ENCODE peak calls at places on chromosomes 5 and 9, in nine cellular contexts. One of them, this sample, is unnamed. For H3K4me1, the result is how much of the 10 kb centered on the place peaks cover.

GRCh38 chr9:135036861-135037465 is 50.5 kb upstream of the OLFM1 start:
- DNase-seq in transverse colon: no peak
- DNase-seq in K562: no peak
- DNase-seq in GM23338: no peak
- DNase-seq in HCT116: no peak
- DNase-seq in spleen: peak
- DNase-seq in suprapubic skin: peak
- DNase-seq in H1: peak
- DNase-seq in sigmoid colon: peak
- DNase-seq in this sample: no peak

GRCh38 chr5:15013654-15014463 is 142.3 kb upstream of the ANKH start:
- DNase-seq in HCT116: peak
- DNase-seq in H1: no peak
- DNase-seq in spleen: no peak
- DNase-seq in GM23338: peak
- DNase-seq in suprapubic skin: no peak
- DNase-seq in transverse colon: no peak
- DNase-seq in K562: peak
- DNase-seq in sigmoid colon: no peak
- DNase-seq in this sample: no peak

GRCh38 chr9:34651286-34651685 is 699 bp upstream of the IL11RA start:
- DNase-seq in H1: no peak
- DNase-seq in HCT116: no peak
- DNase-seq in GM23338: no peak
- DNase-seq in K562: no peak
- DNase-seq in spleen: no peak
- DNase-seq in transverse colon: peak
- DNase-seq in sigmoid colon: peak
- DNase-seq in suprapubic skin: no peak
- DNase-seq in this sample: no peak

GRCh38 chr9:122394265-122395242 is 23.7 kb downstream of the PTGS1 start:
- DNase-seq in sigmoid colon: peak
- DNase-seq in transverse colon: peak
- DNase-seq in K562: no peak
- DNase-seq in spleen: no peak
- DNase-seq in GM23338: no peak
- DNase-seq in HCT116: no peak
- DNase-seq in H1: no peak
- DNase-seq in suprapubic skin: no peak
- DNase-seq in this sample: peak

GRCh38 chr5:173055722-173055982 is 500 bp upstream of the CREBRF start:
- DNase-seq in GM23338: no peak
- DNase-seq in K562: no peak
- DNase-seq in suprapubic skin: no peak
- DNase-seq in HCT116: no peak
- DNase-seq in H1: no peak
- DNase-seq in spleen: no peak
- DNase-seq in sigmoid colon: no peak
- DNase-seq in transverse colon: no peak
- DNase-seq in this sample: no peak

GRCh38 chr9:107176701-107177100 is 106.4 kb upstream of the RAD23B start:
- DNase-seq in sigmoid colon: no peak
- DNase-seq in K562: no peak
- DNase-seq in suprapubic skin: no peak
- DNase-seq in transverse colon: no peak
- DNase-seq in spleen: no peak
- DNase-seq in GM23338: peak
- DNase-seq in H1: no peak
- DNase-seq in HCT116: no peak
- DNase-seq in this sample: no peak

GRCh38 chr9:119611564-119611963 is 242.3 kb upstream of the BRINP1 start:
- DNase-seq in K562: no peak
- DNase-seq in HCT116: no peak
- DNase-seq in GM23338: no peak
- DNase-seq in sigmoid colon: no peak
- DNase-seq in suprapubic skin: no peak
- DNase-seq in transverse colon: no peak
- DNase-seq in spleen: no peak
- DNase-seq in H1: no peak
- DNase-seq in this sample: no peak

GRCh38 chr5:58246521-58246944 is 213.4 kb downstream of the PLK2 start:
- DNase-seq in sigmoid colon: no peak
- DNase-seq in GM23338: no peak
- DNase-seq in transverse colon: no peak
- DNase-seq in HCT116: no peak
- DNase-seq in spleen: no peak
- DNase-seq in H1: no peak
- DNase-seq in K562: no peak
- DNase-seq in suprapubic skin: no peak
- DNase-seq in this sample: no peak

GRCh38 chr9:98230354-98230753 is 25.1 kb downstream of the TBC1D2 start:
- DNase-seq in HCT116: no peak
- DNase-seq in GM23338: no peak
- DNase-seq in suprapubic skin: no peak
- DNase-seq in K562: no peak
- DNase-seq in transverse colon: peak
- DNase-seq in spleen: no peak
- DNase-seq in H1: no peak
- DNase-seq in sigmoid colon: peak
- DNase-seq in this sample: no peak

GRCh38 chr9:35510745-35511428 is 21.0 kb downstream of the RUSC2 start:
- DNase-seq in suprapubic skin: no peak
- DNase-seq in spleen: no peak
- DNase-seq in GM23338: no peak
- DNase-seq in H1: no peak
- DNase-seq in HCT116: peak
- DNase-seq in sigmoid colon: peak
- DNase-seq in transverse colon: peak
- DNase-seq in K562: no peak
- DNase-seq in this sample: no peak

GRCh38 chr5:158700231-158700996 is 399.3 kb downstream of the EBF1 start:
- DNase-seq in sigmoid colon: no peak
- DNase-seq in H1: no peak
- DNase-seq in HCT116: no peak
- DNase-seq in GM23338: no peak
- DNase-seq in suprapubic skin: no peak
- DNase-seq in spleen: no peak
- DNase-seq in transverse colon: no peak
- DNase-seq in K562: no peak
- DNase-seq in this sample: no peak

GRCh38 chr9:83569326-83569725 is 31.1 kb upstream of the FRMD3 start:
- DNase-seq in sigmoid colon: no peak
- DNase-seq in H1: no peak
- DNase-seq in K562: no peak
- DNase-seq in GM23338: no peak
- DNase-seq in suprapubic skin: no peak
- DNase-seq in HCT116: no peak
- DNase-seq in transverse colon: no peak
- DNase-seq in spleen: no peak
- DNase-seq in this sample: no peak

GRCh38 chr5:14490309-14490711 is 91.3 kb upstream of the OTULINL start:
- DNase-seq in suprapubic skin: no peak
- DNase-seq in spleen: no peak
- DNase-seq in HCT116: no peak
- DNase-seq in transverse colon: no peak
- DNase-seq in K562: no peak
- DNase-seq in GM23338: no peak
- DNase-seq in sigmoid colon: no peak
- DNase-seq in H1: no peak
- DNase-seq in this sample: no peak

GRCh38 chr5:72847439-72847838 is 31.0 kb downstream of the TNPO1 start:
- DNase-seq in transverse colon: no peak
- DNase-seq in HCT116: no peak
- DNase-seq in suprapubic skin: no peak
- DNase-seq in GM23338: no peak
- DNase-seq in spleen: no peak
- DNase-seq in H1: no peak
- DNase-seq in sigmoid colon: no peak
- DNase-seq in K562: no peak
- DNase-seq in this sample: no peak
- H3K4me3 ChIP-seq in transverse colon: no peak
- H3K4me3 ChIP-seq in HCT116: peak
- H3K4me3 ChIP-seq in suprapubic skin: peak
- H3K4me3 ChIP-seq in GM23338: peak
- H3K4me3 ChIP-seq in spleen: peak
- H3K4me3 ChIP-seq in H1: no peak
- H3K4me3 ChIP-seq in sigmoid colon: peak
- H3K4me3 ChIP-seq in K562: peak
- H3K4me3 ChIP-seq in this sample: peak

DNA sequence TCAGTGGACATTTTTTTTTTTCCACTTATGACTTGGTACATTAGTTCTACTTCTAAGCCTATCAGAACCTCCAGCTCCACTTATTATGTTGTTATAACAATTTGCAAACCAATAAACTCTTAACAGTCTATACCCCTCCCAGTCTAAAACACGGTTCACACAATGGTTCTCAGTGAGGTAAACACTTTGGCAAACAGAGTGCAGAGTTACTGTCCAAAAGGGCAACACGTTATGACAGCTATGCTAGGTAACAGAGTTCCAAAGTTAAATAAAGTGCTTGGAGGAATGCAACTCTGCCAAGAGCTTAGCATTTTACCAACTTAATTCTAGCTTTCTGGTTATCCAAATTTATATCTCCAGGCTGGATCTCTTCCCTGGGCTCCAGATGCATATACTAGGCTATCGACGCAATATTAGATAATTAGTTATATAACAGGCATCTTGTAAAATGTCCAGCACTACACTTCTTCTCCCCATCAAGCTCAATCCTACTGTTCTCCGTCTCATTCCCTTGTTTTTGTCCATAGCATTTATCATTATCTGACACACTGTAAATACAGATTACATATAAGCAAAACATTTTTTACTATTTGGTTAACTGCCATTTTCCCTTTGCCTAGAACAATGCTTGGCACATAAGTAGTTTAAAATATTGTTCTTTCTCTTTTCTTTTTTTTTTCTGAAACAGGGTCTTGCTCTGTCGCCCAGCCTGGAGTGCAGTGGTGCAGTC is 14.3 kb downstream of the FNBP1 start:
- DNase-seq in H1: no peak
- DNase-seq in GM23338: no peak
- DNase-seq in HCT116: no peak
- DNase-seq in spleen: no peak
- DNase-seq in transverse colon: no peak
- DNase-seq in sigmoid colon: no peak
- DNase-seq in suprapubic skin: no peak
- DNase-seq in K562: no peak
- DNase-seq in this sample: no peak
- H3K4me1 ChIP-seq in H1: under half
- H3K4me1 ChIP-seq in GM23338: under half
- H3K4me1 ChIP-seq in HCT116: under half
- H3K4me1 ChIP-seq in spleen: half or more
- H3K4me1 ChIP-seq in transverse colon: under half
- H3K4me1 ChIP-seq in sigmoid colon: under half
- H3K4me1 ChIP-seq in suprapubic skin: under half
- H3K4me1 ChIP-seq in K562: under half
- H3K4me1 ChIP-seq in this sample: half or more

DNA sequence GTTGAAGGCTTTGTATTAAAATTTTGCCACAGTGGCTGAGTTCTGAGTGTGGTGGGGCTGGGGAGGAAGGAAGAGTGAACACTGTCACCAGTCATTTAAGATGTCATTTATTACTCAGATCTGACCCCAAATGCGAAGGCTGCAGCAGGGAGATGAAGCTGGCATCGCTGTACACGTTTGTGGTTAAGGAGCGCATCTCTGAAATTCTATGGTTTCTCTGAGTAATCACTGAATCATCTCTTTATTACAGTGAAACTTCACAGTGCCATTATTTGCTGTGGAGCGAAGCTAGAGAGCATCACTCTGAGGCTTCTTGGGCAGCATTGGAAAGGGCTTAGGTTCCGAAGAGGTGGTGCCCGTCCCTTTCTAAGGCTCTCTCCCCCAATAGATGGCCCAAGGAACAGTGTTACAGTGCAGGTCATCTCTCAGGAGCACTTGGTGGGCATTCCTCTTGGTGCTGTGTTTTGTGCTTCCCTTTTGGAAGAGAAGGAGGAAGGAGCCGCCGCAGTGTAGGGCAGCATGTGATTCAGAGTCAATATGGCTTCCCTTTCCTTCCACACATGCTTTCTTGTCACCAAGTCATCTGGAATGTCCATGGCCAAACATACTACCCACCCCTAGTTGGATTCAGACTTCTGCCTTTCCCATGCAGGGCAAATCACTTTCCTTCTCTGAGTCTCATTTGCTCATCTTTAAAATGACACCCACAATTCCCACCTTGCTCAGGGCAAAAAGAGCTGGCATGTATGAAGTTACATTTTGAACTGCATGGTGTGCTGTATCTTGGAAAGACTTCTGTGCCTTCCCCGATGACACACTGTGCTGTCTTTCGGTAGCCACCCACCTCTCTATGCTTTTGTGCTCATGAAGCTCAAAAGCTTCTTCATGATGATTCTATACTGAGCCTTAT is 9.3 kb upstream of the TEX48 start:
- DNase-seq in sigmoid colon: no peak
- DNase-seq in transverse colon: no peak
- DNase-seq in spleen: no peak
- DNase-seq in HCT116: peak
- DNase-seq in K562: no peak
- DNase-seq in suprapubic skin: no peak
- DNase-seq in GM23338: no peak
- DNase-seq in H1: no peak
- DNase-seq in this sample: no peak
- TF ChIP-seq POLR2AphosphoS5 in sigmoid colon: no peak
- TF ChIP-seq POLR2AphosphoS5 in transverse colon: no peak
- TF ChIP-seq POLR2AphosphoS5 in spleen: no peak
- TF ChIP-seq POLR2AphosphoS5 in HCT116: peak
- TF ChIP-seq POLR2AphosphoS5 in K562: no peak
- TF ChIP-seq POLR2AphosphoS5 in suprapubic skin: no peak
- TF ChIP-seq POLR2AphosphoS5 in GM23338: no peak
- TF ChIP-seq POLR2AphosphoS5 in H1: no peak
- TF ChIP-seq POLR2AphosphoS5 in this sample: no peak

DNA sequence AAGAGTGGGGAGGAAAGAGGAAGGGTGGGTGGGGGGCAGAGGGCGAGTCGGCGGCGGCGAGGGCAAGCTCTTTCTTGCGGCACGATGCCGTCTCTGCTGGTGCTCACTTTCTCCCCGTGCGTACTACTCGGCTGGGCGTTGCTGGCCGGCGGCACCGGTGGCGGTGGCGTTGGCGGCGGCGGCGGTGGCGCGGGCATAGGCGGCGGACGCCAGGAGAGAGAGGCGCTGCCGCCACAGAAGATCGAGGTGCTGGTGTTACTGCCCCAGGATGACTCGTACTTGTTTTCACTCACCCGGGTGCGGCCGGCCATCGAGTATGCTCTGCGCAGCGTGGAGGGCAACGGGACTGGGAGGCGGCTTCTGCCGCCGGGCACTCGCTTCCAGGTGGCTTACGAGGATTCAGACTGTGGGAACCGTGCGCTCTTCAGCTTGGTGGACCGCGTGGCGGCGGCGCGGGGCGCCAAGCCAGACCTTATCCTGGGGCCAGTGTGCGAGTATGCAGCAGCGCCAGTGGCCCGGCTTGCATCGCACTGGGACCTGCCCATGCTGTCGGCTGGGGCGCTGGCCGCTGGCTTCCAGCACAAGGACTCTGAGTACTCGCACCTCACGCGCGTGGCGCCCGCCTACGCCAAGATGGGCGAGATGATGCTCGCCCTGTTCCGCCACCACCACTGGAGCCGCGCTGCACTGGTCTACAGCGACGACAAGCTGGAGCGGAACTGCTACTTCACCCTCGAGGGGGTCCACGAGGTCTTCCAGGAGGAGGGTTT is 757 bp downstream of the NPR3 start:
- DNase-seq in sigmoid colon: peak
- DNase-seq in suprapubic skin: no peak
- DNase-seq in transverse colon: no peak
- DNase-seq in H1: peak
- DNase-seq in spleen: no peak
- DNase-seq in HCT116: no peak
- DNase-seq in K562: no peak
- DNase-seq in GM23338: peak
- DNase-seq in this sample: no peak
- H3K4me3 ChIP-seq in sigmoid colon: peak
- H3K4me3 ChIP-seq in suprapubic skin: peak
- H3K4me3 ChIP-seq in transverse colon: peak
- H3K4me3 ChIP-seq in H1: peak
- H3K4me3 ChIP-seq in spleen: peak
- H3K4me3 ChIP-seq in HCT116: no peak
- H3K4me3 ChIP-seq in K562: no peak
- H3K4me3 ChIP-seq in GM23338: peak
- H3K4me3 ChIP-seq in this sample: peak